ENCODE peak calls at places on chromosomes 4 and X, in seven cellular contexts. One of them, this sample, is unnamed.
A peak's percentile ranks its signal among the peaks of the same experiment; 100 is the strongest.

GRCh38 chr4:107721436-107722090 is 1.5 kb upstream of the PAPSS1 start:
- DNase-seq in K562: no peak
- DNase-seq in H1: peak; percentile 15
- DNase-seq in GM12878: no peak
- DNase-seq in GM12892: no peak
- DNase-seq in SK-N-SH: no peak
- DNase-seq in HepG2: no peak
- DNase-seq in this sample: peak; percentile 17

GRCh38 chr4:83067058-83067639 is 32.2 kb downstream of the COPS4 start:
- DNase-seq in GM12878: no peak
- DNase-seq in H1: no peak
- DNase-seq in K562: no peak
- DNase-seq in GM12892: no peak
- DNase-seq in HepG2: no peak
- DNase-seq in SK-N-SH: no peak
- DNase-seq in this sample: no peak

GRCh38 chr4:107751670-107752069 is 31.6 kb upstream of the PAPSS1 start:
- DNase-seq in GM12892: no peak
- DNase-seq in HepG2: peak; percentile 48
- DNase-seq in K562: no peak
- DNase-seq in H1: no peak
- DNase-seq in GM12878: no peak
- DNase-seq in SK-N-SH: no peak
- DNase-seq in this sample: no peak

GRCh38 chrX:29044802-29045201 is 457.6 kb downstream of the IL1RAPL1 start:
- DNase-seq in HepG2: no peak
- DNase-seq in GM12892: no peak
- DNase-seq in SK-N-SH: no peak
- DNase-seq in H1: no peak
- DNase-seq in K562: no peak
- DNase-seq in GM12878: no peak
- DNase-seq in this sample: no peak

GRCh38 chr4:174663254-174663653 is 141.0 kb upstream of the HPGD start:
- DNase-seq in HepG2: no peak
- DNase-seq in K562: no peak
- DNase-seq in GM12878: no peak
- DNase-seq in H1: no peak
- DNase-seq in GM12892: no peak
- DNase-seq in SK-N-SH: no peak
- DNase-seq in this sample: no peak

GRCh38 chr4:119646347-119647071 is 17.9 kb upstream of the PDE5A start:
- DNase-seq in GM12878: no peak
- DNase-seq in K562: no peak
- DNase-seq in H1: no peak
- DNase-seq in HepG2: no peak
- DNase-seq in GM12892: no peak
- DNase-seq in SK-N-SH: no peak
- DNase-seq in this sample: no peak

GRCh38 chrX:37686348-37686736 is 751 bp downstream of the XK start:
- DNase-seq in GM12892: no peak
- DNase-seq in K562: no peak
- DNase-seq in HepG2: no peak
- DNase-seq in H1: no peak
- DNase-seq in GM12878: no peak
- DNase-seq in SK-N-SH: no peak
- DNase-seq in this sample: no peak

GRCh38 chr4:57055873-57056272 is 54.3 kb downstream of the IGFBP7 start:
- DNase-seq in GM12892: no peak
- DNase-seq in HepG2: no peak
- DNase-seq in SK-N-SH: peak; percentile 64
- DNase-seq in K562: no peak
- DNase-seq in H1: no peak
- DNase-seq in GM12878: no peak
- DNase-seq in this sample: no peak

GRCh38 chr4:6472387-6473263 is at the start of gene PPP2R2C:
- DNase-seq in K562: peak; percentile 72
- DNase-seq in GM12878: no peak
- DNase-seq in GM12892: no peak
- DNase-seq in HepG2: no peak
- DNase-seq in SK-N-SH: peak; percentile 81
- DNase-seq in H1: no peak
- DNase-seq in this sample: no peak
- TF ChIP-seq TAF1 in K562: no peak
- TF ChIP-seq TAF1 in GM12878: no peak
- TF ChIP-seq TAF1 in GM12892: no peak
- TF ChIP-seq TAF1 in HepG2: no peak
- TF ChIP-seq TAF1 in SK-N-SH: no peak
- TF ChIP-seq TAF1 in H1: no peak
- TF ChIP-seq TAF1 in this sample: no peak

DNA sequence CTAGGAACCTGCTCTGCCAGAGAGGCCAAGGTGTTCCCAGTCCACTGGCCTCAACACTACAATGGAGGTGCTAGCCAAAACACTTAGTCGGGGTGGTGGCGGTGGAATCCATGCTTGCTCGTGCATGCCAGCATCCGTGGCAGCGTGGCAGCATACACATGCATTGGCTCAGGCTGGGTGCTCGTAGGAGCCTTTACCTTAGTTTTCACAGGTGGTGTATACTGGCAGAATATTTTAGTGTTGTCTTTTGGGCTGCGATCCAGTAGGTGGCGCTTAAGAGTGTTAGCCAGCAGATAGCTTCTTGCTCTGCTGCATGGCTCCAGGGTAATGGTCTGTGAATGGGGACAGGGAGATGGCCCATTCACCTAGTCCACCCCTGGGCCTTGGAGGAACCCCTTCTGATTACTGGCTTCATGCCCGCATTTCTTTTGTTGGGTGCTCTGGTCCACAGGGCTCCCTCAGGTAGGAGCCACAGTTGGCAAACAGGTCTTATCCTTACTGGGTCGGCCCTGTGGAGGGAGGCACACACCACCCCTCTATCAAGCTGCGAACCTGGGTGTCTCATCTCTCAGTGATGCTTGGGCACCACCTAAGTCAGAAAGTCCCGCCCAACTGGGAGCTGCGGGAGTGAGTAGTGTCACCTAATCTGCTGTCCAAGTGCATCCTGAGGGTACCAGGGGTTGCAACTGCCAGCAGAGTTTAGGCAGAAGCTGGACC is 40.0 kb downstream of the RIPPLY1 start:
- DNase-seq in HepG2: peak; percentile 3
- DNase-seq in SK-N-SH: peak; percentile 24
- DNase-seq in GM12892: no peak
- DNase-seq in K562: no peak
- DNase-seq in H1: peak; percentile 15
- DNase-seq in GM12878: no peak
- DNase-seq in this sample: no peak
- TF ChIP-seq TAF1 in HepG2: no peak
- TF ChIP-seq TAF1 in SK-N-SH: no peak
- TF ChIP-seq TAF1 in GM12892: no peak
- TF ChIP-seq TAF1 in K562: no peak
- TF ChIP-seq TAF1 in H1: no peak
- TF ChIP-seq TAF1 in GM12878: no peak
- TF ChIP-seq TAF1 in this sample: no peak

GRCh38 chr4:6501171-6501570 is 28.8 kb upstream of the PPP2R2C start:
- DNase-seq in SK-N-SH: peak; percentile 37
- DNase-seq in K562: no peak
- DNase-seq in GM12892: no peak
- DNase-seq in H1: no peak
- DNase-seq in GM12878: no peak
- DNase-seq in HepG2: no peak
- DNase-seq in this sample: no peak
- TF ChIP-seq TAF1 in SK-N-SH: no peak
- TF ChIP-seq TAF1 in K562: no peak
- TF ChIP-seq TAF1 in GM12892: no peak
- TF ChIP-seq TAF1 in H1: no peak
- TF ChIP-seq TAF1 in GM12878: no peak
- TF ChIP-seq TAF1 in HepG2: no peak
- TF ChIP-seq TAF1 in this sample: no peak

GRCh38 chrX:110201799-110202198 is 116.1 kb downstream of the AMMECR1 start:
- DNase-seq in GM12878: no peak
- DNase-seq in H1: no peak
- DNase-seq in SK-N-SH: no peak
- DNase-seq in HepG2: no peak
- DNase-seq in GM12892: no peak
- DNase-seq in K562: no peak
- DNase-seq in this sample: no peak
- TF ChIP-seq TAF1 in GM12878: no peak
- TF ChIP-seq TAF1 in H1: no peak
- TF ChIP-seq TAF1 in SK-N-SH: no peak
- TF ChIP-seq TAF1 in HepG2: no peak
- TF ChIP-seq TAF1 in GM12892: no peak
- TF ChIP-seq TAF1 in K562: no peak
- TF ChIP-seq TAF1 in this sample: no peak

DNA sequence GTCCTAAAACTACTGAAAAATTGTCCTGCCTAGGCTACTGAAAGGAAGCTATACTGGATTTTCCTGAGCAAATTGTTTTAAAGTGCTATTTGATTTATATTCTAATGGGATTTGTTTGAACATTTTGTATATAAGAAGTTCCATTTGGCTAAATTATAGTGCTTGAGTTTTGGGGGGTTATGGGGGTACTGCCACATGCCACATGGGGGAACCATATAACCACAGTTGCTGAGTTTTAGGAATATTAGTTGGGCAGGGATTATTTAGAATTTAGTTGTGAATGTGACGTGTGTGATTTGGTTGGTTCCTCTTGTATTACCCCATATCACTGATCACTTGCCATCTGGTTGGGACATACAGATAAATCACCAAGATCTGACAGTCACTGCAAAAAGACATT is 224.5 kb upstream of the TAPT1 start:
- DNase-seq in GM12892: no peak
- DNase-seq in GM12878: no peak
- DNase-seq in SK-N-SH: peak; percentile 8
- DNase-seq in K562: no peak
- DNase-seq in HepG2: no peak
- DNase-seq in H1: no peak
- DNase-seq in this sample: no peak
- TF ChIP-seq TAF1 in GM12892: no peak
- TF ChIP-seq TAF1 in GM12878: no peak
- TF ChIP-seq TAF1 in SK-N-SH: no peak
- TF ChIP-seq TAF1 in K562: no peak
- TF ChIP-seq TAF1 in HepG2: no peak
- TF ChIP-seq TAF1 in H1: no peak
- TF ChIP-seq TAF1 in this sample: no peak

DNA sequence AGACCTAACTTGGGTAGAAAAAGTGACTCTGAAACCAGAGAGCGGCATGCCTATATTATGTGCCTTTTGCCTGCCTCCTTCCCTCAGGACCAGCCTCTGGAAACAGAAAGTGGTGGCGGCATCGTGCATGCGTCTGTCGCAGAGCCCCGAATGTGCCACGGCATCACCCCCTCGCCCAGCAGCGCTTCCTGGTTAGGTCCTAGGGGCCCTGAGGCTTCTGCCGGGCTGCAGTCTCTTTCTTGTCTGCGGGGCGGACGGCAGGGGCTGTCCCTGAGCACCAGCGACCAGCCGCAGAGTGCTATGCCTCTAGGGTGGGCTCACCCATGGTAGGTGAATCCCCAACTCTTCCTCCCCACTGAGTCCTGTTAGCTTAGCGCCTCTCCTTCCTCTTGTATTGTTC is 68.7 kb downstream of the VSIG4 start:
- DNase-seq in H1: no peak
- DNase-seq in SK-N-SH: no peak
- DNase-seq in GM12892: no peak
- DNase-seq in GM12878: no peak
- DNase-seq in HepG2: no peak
- DNase-seq in K562: no peak
- DNase-seq in this sample: no peak
- TF ChIP-seq TAF1 in H1: no peak
- TF ChIP-seq TAF1 in SK-N-SH: no peak
- TF ChIP-seq TAF1 in GM12892: no peak
- TF ChIP-seq TAF1 in GM12878: no peak
- TF ChIP-seq TAF1 in HepG2: no peak
- TF ChIP-seq TAF1 in K562: no peak
- TF ChIP-seq TAF1 in this sample: no peak

GRCh38 chrX:150032742-150033141 is 94.5 kb upstream of the EOLA2 start:
- DNase-seq in SK-N-SH: no peak
- DNase-seq in HepG2: no peak
- DNase-seq in K562: no peak
- DNase-seq in GM12878: no peak
- DNase-seq in H1: no peak
- DNase-seq in GM12892: no peak
- DNase-seq in this sample: no peak
- TF ChIP-seq TAF1 in SK-N-SH: no peak
- TF ChIP-seq TAF1 in HepG2: no peak
- TF ChIP-seq TAF1 in K562: no peak
- TF ChIP-seq TAF1 in GM12878: no peak
- TF ChIP-seq TAF1 in H1: no peak
- TF ChIP-seq TAF1 in GM12892: no peak
- TF ChIP-seq TAF1 in this sample: no peak

GRCh38 chr4:112664611-112665010 is 27.7 kb downstream of the LARP7 start:
- DNase-seq in GM12878: no peak
- DNase-seq in HepG2: no peak
- DNase-seq in GM12892: no peak
- DNase-seq in K562: no peak
- DNase-seq in H1: no peak
- DNase-seq in SK-N-SH: no peak
- DNase-seq in this sample: no peak
- TF ChIP-seq TAF1 in GM12878: no peak
- TF ChIP-seq TAF1 in HepG2: no peak
- TF ChIP-seq TAF1 in GM12892: no peak
- TF ChIP-seq TAF1 in K562: no peak
- TF ChIP-seq TAF1 in H1: no peak
- TF ChIP-seq TAF1 in SK-N-SH: no peak
- TF ChIP-seq TAF1 in this sample: no peak